ENCODE peak calls at places on chromosomes 3 and 15, in five cellular contexts. N, W, X, M and T are unnamed samples.

GRCh38 chr3:37161351-37161750 is 13.0 kb downstream of the LRRFIP2 start:
- DNase-seq in X (no peak), W (no peak), M (no peak), N (peak; percentile 48), T (peak; percentile 64)

GRCh38 chr3:19668163-19668562 is 265.9 kb downstream of the EFHB start:
- DNase-seq in M (no peak), N (no peak), X (no peak), W (no peak), T (no peak)

GRCh38 chr3:14647976-14648955 is 3.3 kb upstream of the CCDC174 start:
- DNase-seq in N (no peak), X (no peak), W (no peak), M (no peak), T (no peak)

GRCh38 chr15:39625856-39626255 is 45.0 kb downstream of the THBS1 start:
- DNase-seq in N (peak; percentile 57), M (no peak), W (no peak), X (no peak), T (no peak)

GRCh38 chr15:58551764-58552504 is 120.1 kb downstream of the LIPC start:
- DNase-seq in W (no peak), N (peak; percentile 98), X (no peak), M (no peak), T (peak; percentile 96)

GRCh38 chr3:114499986-114500385 is 206.2 kb downstream of the TIGIT start:
- DNase-seq in M (no peak), N (peak; percentile 38), X (no peak), W (no peak), T (peak; percentile 15)

GRCh38 chr15:66040211-66040892 is 171.1 kb downstream of the RAB11A start:
- DNase-seq in N (peak; percentile 39), W (no peak), X (no peak), M (no peak), T (peak; percentile 31)

GRCh38 chr3:99895106-99895705 is 77.5 kb downstream of the CMSS1 start:
- DNase-seq in N (peak; percentile 45), M (no peak), X (no peak), W (no peak), T (no peak)

GRCh38 chr15:65460948-65461347 is 38.2 kb upstream of the IGDCC4 start:
- DNase-seq in X (no peak), W (no peak), M (no peak), N (peak; percentile 54), T (peak; percentile 5)

GRCh38 chr3:114496021-114496434 is 202.2 kb downstream of the TIGIT start:
- DNase-seq in M (no peak), N (peak; percentile 75), W (peak; percentile 40), X (no peak), T (peak; percentile 83)

GRCh38 chr3:194900886-194901522 is 215.3 kb downstream of the FAM43A start:
- DNase-seq in W (no peak), M (no peak), N (no peak), X (no peak), T (no peak)

GRCh38 chr3:59857589-59858346 is 807.9 kb upstream of the CFAP20DC start:
- DNase-seq in M (peak; percentile 60), W (peak; percentile 78), N (peak; percentile 84), X (peak; percentile 79), T (peak; percentile 78)

GRCh38 chr3:42685891-42686820 is 819 bp downstream of the KLHL40 start:
- DNase-seq in M (no peak), N (no peak), X (no peak), W (no peak), T (peak; percentile 22)

GRCh38 chr3:192851821-192852352 is 65.8 kb downstream of the MB21D2 start:
- DNase-seq in M (no peak), W (peak; percentile 31), X (no peak), N (peak; percentile 76), T (peak; percentile 75)

GRCh38 chr3:101836907-101837598 is 12.3 kb upstream of the NFKBIZ start:
- DNase-seq in M (no peak), N (peak; percentile 80), X (peak; percentile 64), W (no peak), T (peak; percentile 61)

GRCh38 chr3:135891121-135891520 is 74.4 kb upstream of the PPP2R3A start:
- DNase-seq in X (no peak), W (no peak), N (peak; percentile 63), M (no peak), T (no peak)

GRCh38 chr3:101685870-101686307 is 629 bp downstream of the RPL24 start:
- DNase-seq in X (no peak), N (no peak), W (no peak), M (no peak), T (no peak)

GRCh38 chr3:52381623-52382022 is 63.3 kb downstream of the SEMA3G start:
- DNase-seq in M (no peak), N (no peak), X (no peak), W (no peak), T (no peak)

GRCh38 chr3:146160233-146160963 is 586 bp downstream of the PLOD2 start:
- DNase-seq in W (peak; percentile 21), M (no peak), X (no peak), N (peak; percentile 86), T (peak; percentile 72)

GRCh38 chr15:63146684-63147083 is 10.6 kb downstream of the RPS27L start:
- DNase-seq in X (no peak), N (peak; percentile 33), M (no peak), W (no peak), T (no peak)

GRCh38 chr3:52246728-52247454 is 1.3 kb downstream of the PPM1M start:
- DNase-seq in N (no peak), W (no peak), M (no peak), X (no peak), T (no peak)

GRCh38 chr3:134057006-134057832 is 27.5 kb upstream of the SLCO2A1 start:
- DNase-seq in M (no peak), W (no peak), N (peak; percentile 66), X (no peak), T (peak; percentile 52)

GRCh38 chr15:58627706-58628105 is 121.8 kb downstream of the ADAM10 start:
- DNase-seq in W (no peak), M (no peak), N (peak; percentile 5), X (no peak), T (peak; percentile 7)

GRCh38 chr3:175207361-175207760 is 348.2 kb downstream of the NAALADL2 start:
- DNase-seq in M (no peak), W (no peak), N (peak; percentile 69), X (no peak), T (no peak)

GRCh38 chr3:42161050-42161935 is 70.1 kb downstream of the TRAK1 start:
- DNase-seq in X (no peak), M (no peak), W (no peak), N (peak; percentile 57), T (peak; percentile 38)

GRCh38 chr3:157913751-157914150 is 192.5 kb downstream of the SHOX2 start:
- DNase-seq in X (no peak), M (no peak), W (no peak), N (peak; percentile 68), T (peak; percentile 54)

GRCh38 chr3:9696480-9697220 is 7.0 kb upstream of the CPNE9 start:
- DNase-seq in X (no peak), W (no peak), M (no peak), N (no peak), T (no peak)

GRCh38 chr3:36302110-36302509 is 78.2 kb upstream of the STAC start:
- DNase-seq in N (no peak), M (no peak), X (no peak), W (no peak), T (no peak)

GRCh38 chr3:57796261-57796660 is 40.2 kb downstream of the SLMAP start:
- DNase-seq in X (no peak), M (no peak), W (no peak), N (peak; percentile 32), T (peak; percentile 18)

GRCh38 chr3:149448331-149448831 is 26.1 kb upstream of the TM4SF4 start:
- DNase-seq in W (no peak), N (peak; percentile 72), X (peak; percentile 3), M (no peak), T (peak; percentile 87)

GRCh38 chr3:126941721-126942270 is 41.1 kb upstream of the PLXNA1 start:
- DNase-seq in X (no peak), N (no peak), M (no peak), W (no peak), T (no peak)

DNA sequence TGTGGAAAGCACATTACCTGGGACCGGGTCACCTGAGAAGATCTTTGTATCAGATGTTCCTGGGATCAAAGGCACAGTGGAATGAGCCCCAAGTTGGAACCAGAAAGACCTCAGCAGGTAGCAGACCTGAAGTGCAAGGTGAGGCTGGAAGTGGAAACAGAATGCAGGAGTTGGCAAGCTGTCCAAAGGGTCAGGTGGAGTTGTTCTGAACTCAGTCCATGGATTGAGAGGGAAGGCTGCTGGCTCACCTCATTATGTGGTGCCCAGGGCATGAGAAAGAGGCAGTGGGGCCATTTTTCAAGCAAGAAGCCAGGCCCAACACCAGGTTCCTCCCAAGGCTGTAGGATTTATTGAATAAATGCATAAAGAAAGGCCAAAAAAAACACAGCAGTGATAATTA is 49.3 kb downstream of the TMEM266 start:
- DNase-seq in X (no peak), W (no peak), M (no peak), N (no peak), T (no peak)
- TF ChIP-seq CTCF in X (no peak), W (no peak), M (no peak), N (no peak), T (no peak)

GRCh38 chr15:52802110-52802509 is 12.0 kb upstream of the ONECUT1 start:
- DNase-seq in W (no peak), X (no peak), N (no peak), M (no peak), T (no peak)
- TF ChIP-seq CTCF in W (no peak), X (no peak), N (no peak), M (no peak), T (no peak)

GRCh38 chr15:88470625-88471372 is 3.3 kb downstream of the MRPS11 start:
- DNase-seq in N (no peak), W (no peak), M (no peak), X (no peak), T (no peak)
- TF ChIP-seq CTCF in N (peak; percentile 11), W (no peak), M (no peak), X (no peak), T (no peak)

DNA sequence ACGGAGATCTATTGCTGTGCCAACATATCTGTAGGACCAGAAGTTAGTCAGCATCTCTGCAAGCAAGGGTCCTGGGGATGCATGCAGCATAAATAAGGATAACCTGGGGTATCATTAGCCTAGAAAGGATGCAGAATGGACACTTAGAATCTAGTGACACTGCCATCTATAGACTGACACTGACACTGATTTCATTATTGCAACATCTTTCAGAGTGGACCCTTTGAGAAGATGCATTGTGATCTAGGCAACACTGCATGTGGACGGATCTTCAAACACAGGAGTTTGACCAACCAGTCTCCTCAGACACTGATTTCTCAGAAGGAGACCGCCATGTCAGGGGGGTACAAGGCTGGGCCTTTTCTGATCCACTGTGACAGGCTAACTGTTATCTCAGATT is 52.4 kb downstream of the SCN10A start:
- DNase-seq in M (no peak), X (no peak), W (no peak), N (no peak), T (no peak)
- TF ChIP-seq CTCF in M (no peak), X (no peak), W (no peak), N (no peak), T (no peak)